ENCODE peak calls at places on chromosomes 6 and 20, in ten cellular contexts. U, T, G, I, D, R, E, W, V and Y are unnamed samples.

GRCh38 chr20:20454367-20454766 is 86.5 kb downstream of the INSM1 start:
- DNase-seq in U (no peak), T (no peak), G (no peak), I (no peak), D (no peak), R (no peak), E (no peak), W (no peak), V (no peak), Y (no peak)

GRCh38 chr6:22601941-22602340 is 32.6 kb downstream of the HDGFL1 start:
- DNase-seq in U (no peak), T (no peak), G (no peak), I (no peak), D (no peak), R (no peak), E (no peak), W (no peak), V (no peak), Y (no peak)

GRCh38 chr6:77561768-77562314 is 91.0 kb upstream of the MEI4 start:
- DNase-seq in U (no peak), T (peak), G (peak), I (no peak), D (no peak), R (no peak), E (no peak), W (no peak), V (no peak), Y (no peak)

GRCh38 chr6:115001726-115002436 is 659.1 kb upstream of the HS3ST5 start:
- DNase-seq in U (peak), T (no peak), G (no peak), I (no peak), D (no peak), R (no peak), E (no peak), W (no peak), V (no peak), Y (no peak)

GRCh38 chr20:8161262-8162071 is 29.4 kb downstream of the PLCB1 start:
- DNase-seq in U (peak), T (no peak), G (no peak), I (no peak), D (peak), R (no peak), E (no peak), W (no peak), V (no peak), Y (no peak)

GRCh38 chr6:20922743-20923142 is 388.5 kb downstream of the CDKAL1 start:
- DNase-seq in U (no peak), T (no peak), G (no peak), I (no peak), D (no peak), R (no peak), E (no peak), W (no peak), V (no peak), Y (no peak)

GRCh38 chr20:45902199-45902701 is 9.7 kb downstream of the PLTP start:
- DNase-seq in U (no peak), T (no peak), G (no peak), I (no peak), D (no peak), R (no peak), E (no peak), W (no peak), V (no peak), Y (no peak)

GRCh38 chr6:80610821-80611220 is 504.4 kb downstream of the BCKDHB start:
- DNase-seq in U (no peak), T (peak), G (no peak), I (no peak), D (no peak), R (no peak), E (peak), W (no peak), V (no peak), Y (no peak)

GRCh38 chr6:109978174-109979032 is at the start of gene GPR6:
- DNase-seq in U (peak), T (peak), G (peak), I (peak), D (peak), R (peak), E (peak), W (peak), V (peak), Y (peak)

GRCh38 chr6:111552241-111552744 is 53.4 kb downstream of the TRAF3IP2 start:
- DNase-seq in U (no peak), T (peak), G (peak), I (no peak), D (no peak), R (peak), E (no peak), W (peak), V (no peak), Y (no peak)

GRCh38 chr6:1346556-1347186 is 34.8 kb downstream of the FOXQ1 start:
- DNase-seq in U (no peak), T (no peak), G (no peak), I (no peak), D (no peak), R (no peak), E (no peak), W (no peak), V (no peak), Y (no peak)

GRCh38 chr6:34865107-34865506 is 22.7 kb downstream of the TAF11 start:
- DNase-seq in U (no peak), T (no peak), G (no peak), I (no peak), D (no peak), R (no peak), E (no peak), W (no peak), V (no peak), Y (no peak)

GRCh38 chr6:146860583-146860982 is 261.8 kb downstream of the ADGB start:
- DNase-seq in U (no peak), T (no peak), G (no peak), I (no peak), D (no peak), R (no peak), E (no peak), W (peak), V (no peak), Y (no peak)

GRCh38 chr6:83815631-83816030 is 37.5 kb upstream of the RIPPLY2 start:
- DNase-seq in U (no peak), T (peak), G (no peak), I (no peak), D (no peak), R (no peak), E (no peak), W (no peak), V (no peak), Y (no peak)

GRCh38 chr20:1299522-1299921 is 29.4 kb downstream of the SDCBP2 start:
- DNase-seq in U (peak), T (peak), G (peak), I (no peak), D (no peak), R (peak), E (peak), W (no peak), V (no peak), Y (peak)

GRCh38 chr20:16208443-16208842 is 364.8 kb downstream of the KIF16B start:
- DNase-seq in U (no peak), T (no peak), G (no peak), I (no peak), D (no peak), R (no peak), E (no peak), W (no peak), V (no peak), Y (no peak)

GRCh38 chr6:20173833-20174796 is 38.2 kb downstream of the MBOAT1 start:
- DNase-seq in U (no peak), T (no peak), G (no peak), I (no peak), D (no peak), R (no peak), E (no peak), W (no peak), V (peak), Y (no peak)

GRCh38 chr6:75524322-75524972 is 30.8 kb upstream of the FILIP1 start:
- DNase-seq in U (no peak), T (peak), G (no peak), I (no peak), D (no peak), R (no peak), E (peak), W (no peak), V (no peak), Y (no peak)

GRCh38 chr6:156559151-156559690 is 218.0 kb upstream of the ARID1B start:
- DNase-seq in U (no peak), T (no peak), G (no peak), I (no peak), D (no peak), R (no peak), E (no peak), W (no peak), V (no peak), Y (no peak)

GRCh38 chr6:120056085-120056484 is 706.5 kb upstream of the MAN1A1 start:
- DNase-seq in U (no peak), T (peak), G (no peak), I (no peak), D (peak), R (peak), E (no peak), W (no peak), V (peak), Y (no peak)

DNA sequence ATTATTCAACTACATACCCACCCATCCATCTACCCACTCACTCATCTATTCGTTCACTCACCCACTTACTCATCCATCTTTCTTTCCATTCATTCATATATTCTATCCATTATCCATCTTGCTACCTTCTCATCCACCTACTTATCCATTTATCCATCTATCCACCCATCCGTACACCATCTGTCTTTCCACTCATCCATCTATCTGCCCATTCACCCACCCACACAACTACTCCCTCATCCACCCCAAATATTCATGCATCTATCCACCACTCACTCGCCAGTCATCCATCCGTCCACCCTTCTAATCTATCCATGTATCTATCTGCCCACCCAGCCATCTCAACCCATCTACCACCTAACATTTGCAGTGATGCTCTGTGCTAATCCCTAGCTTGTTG is 13.6 kb upstream of the KCNB1 start:
- DNase-seq in U (no peak), T (no peak), G (no peak), I (no peak), D (no peak), R (no peak), E (no peak), W (no peak), V (no peak), Y (no peak)
- TF ChIP-seq CTCF in U (no peak), T (no peak), G (no peak), I (no peak), D (no peak), R (no peak), E (no peak), W (no peak), V (no peak), Y (no peak)

GRCh38 chr6:169845426-169846285 is 94.2 kb downstream of the ERMARD start:
- DNase-seq in U (no peak), T (no peak), G (no peak), I (no peak), D (no peak), R (peak), E (no peak), W (no peak), V (no peak), Y (no peak)
- TF ChIP-seq CTCF in U (no peak), T (no peak), G (no peak), I (no peak), D (no peak), R (no peak), E (no peak), W (no peak), V (no peak), Y (no peak)

DNA sequence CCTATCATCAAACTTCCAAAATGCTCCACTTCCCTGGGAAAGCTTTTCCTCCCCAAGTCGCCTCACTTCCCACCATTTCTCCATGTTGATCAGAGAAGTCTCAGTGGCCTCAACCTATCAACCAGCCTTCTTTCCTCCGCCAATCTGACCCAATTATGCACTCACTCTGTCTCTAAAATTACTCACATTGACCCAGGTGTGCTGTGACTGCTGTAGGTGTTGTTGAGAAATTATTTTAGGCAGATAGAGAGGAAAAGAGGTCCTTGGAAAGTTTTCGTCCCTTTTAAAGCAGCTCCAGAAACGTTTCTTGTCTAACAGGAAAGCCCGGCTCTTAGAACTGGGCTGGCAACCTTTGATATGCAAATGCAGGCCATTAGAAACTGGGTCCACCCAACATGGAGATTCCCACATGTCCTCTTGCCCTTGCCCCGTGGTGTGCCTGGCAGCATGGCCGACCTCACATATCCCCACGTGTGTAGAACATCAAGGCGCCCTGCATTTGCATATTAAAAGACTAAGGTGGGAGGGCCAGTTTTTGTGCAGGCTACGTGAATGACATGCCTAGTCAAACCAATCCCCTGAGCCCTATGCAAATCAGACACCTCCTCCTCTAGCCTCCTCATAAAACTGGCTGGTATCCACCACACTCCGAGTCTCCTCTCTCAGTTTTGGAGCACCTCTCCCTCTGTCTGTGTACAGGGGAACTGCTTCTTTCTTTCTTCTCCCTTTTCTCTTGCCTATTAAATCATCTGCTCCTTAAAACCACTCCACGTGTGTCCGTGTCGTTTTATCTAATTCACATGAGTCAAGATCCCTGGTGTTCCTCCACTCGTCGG is 12.9 kb downstream of the IPCEF1 start:
- DNase-seq in U (no peak), T (peak), G (peak), I (no peak), D (no peak), R (peak), E (no peak), W (peak), V (no peak), Y (no peak)
- TF ChIP-seq CTCF in U (no peak), T (peak), G (no peak), I (peak), D (no peak), R (peak), E (no peak), W (peak), V (no peak), Y (no peak)

GRCh38 chr6:90179190-90180169 is 117.2 kb downstream of the BACH2 start:
- DNase-seq in U (peak), T (peak), G (no peak), I (no peak), D (no peak), R (no peak), E (no peak), W (no peak), V (no peak), Y (no peak)
- TF ChIP-seq CTCF in U (peak), T (peak), G (peak), I (peak), D (peak), R (peak), E (peak), W (peak), V (no peak), Y (peak)